ENCODE peak calls at places on chromosomes 12 and 14, in seven cellular contexts. U is K562, G is HCT116, C is H1, P is SK-N-SH, Q is GM12878, V is HepG2. M is an unnamed sample.

GRCh38 chr12:6295187-6295811 is 15.2 kb upstream of the PLEKHG6 start:
- DNase-seq in Q (no peak), P (peak), G (peak), V (peak), C (no peak), U (peak), M (no peak)

GRCh38 chr12:113762849-113763816 is 203.0 kb downstream of the RBM19 start:
- DNase-seq in V (no peak), G (no peak), P (peak), C (no peak), Q (no peak), U (no peak), M (no peak)

GRCh38 chr12:79360936-79361335 is 329.8 kb downstream of the PAWR start:
- DNase-seq in C (no peak), P (no peak), G (no peak), V (no peak), Q (no peak), U (no peak), M (no peak)

GRCh38 chr12:122471324-122472226 is 29.2 kb downstream of the ZCCHC8 start:
- DNase-seq in C (no peak), G (peak), V (peak), P (peak), Q (no peak), U (peak), M (no peak)

GRCh38 chr14:102189858-102190257 is 50.2 kb downstream of the WDR20 start:
- DNase-seq in G (no peak), Q (no peak), P (no peak), C (no peak), U (peak), V (no peak), M (no peak)

GRCh38 chr14:68561531-68562007 is 231.3 kb downstream of the ZFP36L1 start:
- DNase-seq in G (no peak), V (peak), U (no peak), C (no peak), P (no peak), Q (no peak), M (no peak)

GRCh38 chr14:31479026-31479425 is 8.8 kb downstream of the GPR33 start:
- DNase-seq in Q (no peak), G (no peak), C (no peak), V (no peak), P (no peak), U (no peak), M (no peak)

GRCh38 chr12:92908108-92908507 is 21.0 kb downstream of the EEA1 start:
- DNase-seq in C (no peak), Q (no peak), V (no peak), U (no peak), G (no peak), P (no peak), M (no peak)

GRCh38 chr12:109458771-109459208 is 18.3 kb downstream of the KCTD10 start:
- DNase-seq in C (no peak), Q (no peak), P (no peak), U (no peak), G (no peak), V (no peak), M (no peak)

GRCh38 chr12:93883436-93884154 is 206.4 kb downstream of the CRADD start:
- DNase-seq in P (no peak), U (no peak), Q (no peak), C (no peak), V (no peak), G (no peak), M (no peak)

GRCh38 chr14:104805326-104805678 is 4.4 kb downstream of the ZBTB42 start:
- DNase-seq in C (no peak), Q (no peak), V (no peak), G (peak), U (peak), P (peak), M (peak)

GRCh38 chr14:95136631-95137030 is 20.7 kb downstream of the DICER1 start:
- DNase-seq in P (no peak), V (no peak), Q (no peak), C (no peak), U (no peak), G (no peak), M (no peak)

GRCh38 chr12:63068857-63069442 is 82.1 kb downstream of the AVPR1A start:
- DNase-seq in V (peak), U (peak), P (peak), Q (no peak), C (no peak), G (peak), M (peak)

GRCh38 chr12:95882080-95882479 is 23.3 kb downstream of the SNRPF start:
- DNase-seq in V (no peak), U (no peak), C (no peak), G (no peak), Q (no peak), P (no peak), M (no peak)
- TF ChIP-seq JUND in V (no peak), U (no peak), C (no peak), G (no peak), Q (no peak), P (no peak), M (no peak)

DNA sequence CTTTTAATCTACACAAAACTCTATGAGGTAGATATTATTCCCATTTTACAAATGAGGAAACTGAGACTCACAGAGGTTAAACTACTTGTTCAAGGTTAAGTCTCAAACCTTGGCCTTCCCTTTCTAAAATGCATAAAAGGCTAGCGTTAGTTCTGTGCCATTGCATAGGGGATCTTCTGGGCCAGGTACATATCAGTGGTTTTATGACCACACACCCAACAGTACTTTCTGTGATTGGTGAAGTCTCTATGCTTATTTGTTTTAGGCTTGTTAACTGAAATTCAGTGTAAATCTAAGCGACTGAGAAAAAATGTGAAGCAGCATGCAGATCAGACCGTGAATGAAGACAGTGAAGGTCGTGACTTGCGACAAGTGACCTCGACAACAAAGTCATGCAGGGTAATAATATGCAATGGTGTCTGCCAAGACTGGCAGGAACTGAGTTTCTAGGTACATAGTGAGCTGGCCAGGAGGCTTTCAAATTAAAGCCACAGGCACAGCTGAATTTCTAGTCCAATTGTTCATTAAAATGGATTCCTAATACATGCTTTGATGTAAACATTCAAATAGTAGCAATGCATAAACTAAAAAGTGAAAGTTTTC is 38.8 kb upstream of the GAS2L3 start:
- DNase-seq in U (no peak), V (no peak), C (no peak), P (no peak), G (no peak), Q (no peak), M (no peak)
- TF ChIP-seq JUND in U (no peak), V (no peak), C (no peak), P (no peak), G (no peak), Q (no peak), M (no peak)

GRCh38 chr12:46233418-46233817 is 35.4 kb downstream of the SLC38A1 start:
- DNase-seq in C (no peak), G (no peak), Q (no peak), P (no peak), U (no peak), V (no peak), M (no peak)
- TF ChIP-seq JUND in C (no peak), G (no peak), Q (no peak), P (no peak), U (no peak), V (no peak), M (no peak)

GRCh38 chr12:19849208-19849607 is 409.9 kb downstream of the AEBP2 start:
- DNase-seq in P (no peak), C (no peak), Q (no peak), G (no peak), V (no peak), U (no peak), M (no peak)

GRCh38 chr12:19848426-19848825 is 409.1 kb downstream of the AEBP2 start:
- DNase-seq in U (no peak), G (no peak), P (no peak), V (no peak), C (no peak), Q (no peak), M (no peak)

GRCh38 chr12:19847294-19848059 is 408.2 kb downstream of the AEBP2 start:
- DNase-seq in C (no peak), V (no peak), U (no peak), Q (no peak), G (no peak), P (no peak), M (no peak)

GRCh38 chr12:19852100-19852855 is 413.0 kb downstream of the AEBP2 start:
- DNase-seq in V (no peak), U (no peak), G (no peak), Q (no peak), P (no peak), C (no peak), M (no peak)

DNA sequence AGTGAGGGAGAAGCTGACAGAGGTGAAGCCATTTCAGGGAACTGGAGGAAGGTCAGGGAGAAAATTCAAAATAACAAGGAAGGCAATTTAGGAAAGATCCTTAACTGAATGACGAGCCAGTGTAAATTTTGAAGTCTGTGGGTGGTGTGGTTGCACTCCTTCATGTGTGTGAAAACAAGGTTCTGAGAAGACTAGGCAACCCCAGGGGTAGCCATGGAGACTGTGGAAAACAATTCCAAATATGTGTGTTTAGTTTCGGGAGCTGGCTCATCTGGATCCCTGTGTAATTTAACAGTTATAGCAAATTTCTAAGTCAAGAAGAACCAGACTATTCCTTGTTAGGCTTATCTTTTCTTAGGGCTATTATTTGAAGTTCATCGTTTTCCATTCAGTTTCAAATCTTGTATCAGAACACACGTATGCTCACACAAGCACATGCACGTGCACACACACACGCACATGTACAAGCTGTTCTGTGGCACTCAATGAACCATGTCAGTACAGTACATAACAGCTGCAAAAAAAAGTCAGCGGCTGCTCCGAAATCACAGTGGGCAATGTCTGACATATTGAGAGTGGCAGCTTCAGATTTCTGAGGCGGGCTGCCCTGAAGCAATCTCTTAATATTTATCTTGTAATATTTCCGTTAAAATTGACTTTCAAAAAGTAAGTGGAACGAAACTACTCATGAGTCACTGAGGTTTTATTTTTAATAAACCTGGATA is 411.2 kb downstream of the AEBP2 start:
- DNase-seq in P (no peak), Q (no peak), C (no peak), V (no peak), G (no peak), U (no peak), M (no peak)
- TF ChIP-seq JUND in P (no peak), Q (no peak), C (no peak), V (no peak), G (no peak), U (no peak), M (no peak)